ENCODE peak calls at places on chromosome 12, in six cellular contexts. I is neural progenitor cell, X is left lung, Y is lower lobe of right lung, D is cardiac muscle cell, F is tibial nerve. M is an unnamed sample. For H3K4me1, the result is how much of the 10 kb centered on the place peaks cover.

GRCh38 chr12:88633312-88633711 is 53.0 kb upstream of the KITLG start:
- DNase-seq in I (no peak), X (no peak), D (no peak), Y (no peak), F (no peak), M (no peak)

GRCh38 chr12:47903151-47903611 is 1.6 kb downstream of the VDR start:
- DNase-seq in I (no peak), D (peak), F (no peak), Y (peak), X (no peak), M (no peak)

GRCh38 chr12:102622618-102623017 is 142.3 kb upstream of the IGF1 start:
- DNase-seq in Y (no peak), X (no peak), I (no peak), F (no peak), D (no peak), M (no peak)

GRCh38 chr12:13196302-13196921 is at the start of gene EMP1:
- DNase-seq in Y (peak), D (no peak), F (peak), X (peak), I (peak), M (peak)

GRCh38 chr12:13182881-13183280 is 13.6 kb upstream of the EMP1 start:
- DNase-seq in F (no peak), I (no peak), X (no peak), Y (no peak), D (no peak), M (no peak)

GRCh38 chr12:88163371-88163770 is 21.3 kb downstream of the TMTC3 start:
- DNase-seq in F (no peak), Y (no peak), I (no peak), D (no peak), X (no peak), M (no peak)

GRCh38 chr12:20194171-20194570 is 174.2 kb upstream of the PDE3A start:
- DNase-seq in X (no peak), F (no peak), I (peak), Y (no peak), D (peak), M (no peak)

GRCh38 chr12:31729728-31730127 is 907 bp upstream of the AMN1 start:
- DNase-seq in F (no peak), I (no peak), Y (no peak), D (no peak), X (no peak), M (no peak)

GRCh38 chr12:121010860-121011259 is 5.4 kb downstream of the C12orf43 start:
- DNase-seq in I (no peak), F (no peak), D (no peak), Y (no peak), X (no peak), M (no peak)

GRCh38 chr12:27244680-27245005 is 557 bp downstream of the STK38L start:
- DNase-seq in F (no peak), I (no peak), Y (no peak), X (no peak), D (no peak), M (no peak)

GRCh38 chr12:116222358-116222757 is 55.1 kb downstream of the MED13L start:
- DNase-seq in X (no peak), D (no peak), I (no peak), F (peak), Y (no peak), M (peak)

GRCh38 chr12:55619352-55620138 is 17.1 kb upstream of the OR10P1 start:
- DNase-seq in X (no peak), I (peak), Y (no peak), D (peak), F (peak), M (peak)

GRCh38 chr12:47946413-47947107 is 16.8 kb upstream of the TMEM106C start:
- DNase-seq in D (no peak), I (no peak), X (peak), F (no peak), Y (peak), M (peak)

GRCh38 chr12:114700392-114701103 is 16.6 kb upstream of the TBX3 start:
- DNase-seq in I (peak), F (no peak), D (no peak), X (no peak), Y (no peak), M (no peak)

GRCh38 chr12:105667880-105668279 is 337.4 kb downstream of the C12orf75 start:
- DNase-seq in I (no peak), D (no peak), X (no peak), Y (no peak), F (no peak), M (no peak)

GRCh38 chr12:90085491-90086274 is 377.0 kb upstream of the ATP2B1 start:
- DNase-seq in X (no peak), F (no peak), I (peak), D (no peak), Y (no peak), M (no peak)

GRCh38 chr12:120598674-120599463 is 17.7 kb upstream of the POP5 start:
- DNase-seq in I (no peak), F (no peak), D (no peak), X (no peak), Y (peak), M (peak)

GRCh38 chr12:111028830-111029229 is 108.5 kb upstream of the MYL2 start:
- DNase-seq in Y (no peak), I (no peak), D (peak), X (no peak), F (no peak), M (no peak)

GRCh38 chr12:8081228-8081920 is 700 bp upstream of the NECAP1 start:
- DNase-seq in X (no peak), Y (no peak), I (no peak), D (peak), F (peak), M (no peak)

GRCh38 chr12:2625267-2625666 is 169.5 kb upstream of the FKBP4 start:
- DNase-seq in Y (no peak), I (no peak), X (no peak), D (no peak), F (no peak), M (no peak)

GRCh38 chr12:116864371-116865160 is 16.7 kb downstream of the HRK start:
- DNase-seq in Y (no peak), X (no peak), D (no peak), F (no peak), I (no peak), M (no peak)

GRCh38 chr12:42696424-42697149 is 107.0 kb upstream of the PRICKLE1 start:
- DNase-seq in I (no peak), D (no peak), X (no peak), Y (peak), F (peak), M (no peak)

GRCh38 chr12:508795-509194 is 49.1 kb downstream of the B4GALNT3 start:
- DNase-seq in X (no peak), F (no peak), I (no peak), D (no peak), Y (no peak), M (no peak)

GRCh38 chr12:21697829-21698630 is 40.4 kb upstream of the LDHB start:
- DNase-seq in I (peak), X (no peak), D (peak), F (peak), Y (no peak), M (no peak)

GRCh38 chr12:24697295-24697694 is 251.6 kb downstream of the BCAT1 start:
- DNase-seq in F (no peak), X (no peak), D (no peak), Y (no peak), I (no peak), M (no peak)

GRCh38 chr12:50325890-50326391 is 42.6 kb upstream of the LIMA1 start:
- DNase-seq in F (no peak), I (no peak), X (no peak), Y (no peak), D (no peak), M (no peak)

GRCh38 chr12:76757694-76758093 is 6.2 kb upstream of the ZDHHC17 start:
- DNase-seq in D (no peak), Y (no peak), I (no peak), F (no peak), X (no peak), M (no peak)

GRCh38 chr12:29521951-29522350 is 24.5 kb upstream of the OVCH1 start:
- DNase-seq in F (no peak), Y (no peak), X (no peak), I (no peak), D (no peak), M (no peak)

GRCh38 chr12:31832740-31833540 is 104.1 kb upstream of the AMN1 start:
- DNase-seq in Y (no peak), F (no peak), D (no peak), X (no peak), I (no peak), M (no peak)

GRCh38 chr12:114611145-114612018 is 72.6 kb downstream of the TBX3 start:
- DNase-seq in X (no peak), D (no peak), Y (no peak), F (no peak), I (no peak), M (no peak)

GRCh38 chr12:29256598-29256997 is 107.5 kb downstream of the FAR2 start:
- DNase-seq in Y (no peak), I (no peak), F (no peak), D (no peak), X (peak), M (no peak)

GRCh38 chr12:26338574-26339572 is 143.5 kb downstream of the SSPN start:
- DNase-seq in Y (no peak), D (no peak), I (no peak), F (no peak), X (no peak), M (peak)

GRCh38 chr12:115320967-115321366 is 637.0 kb upstream of the TBX3 start:
- DNase-seq in F (no peak), I (no peak), X (no peak), Y (no peak), D (no peak), M (no peak)

GRCh38 chr12:10331642-10332239 is 24.1 kb downstream of the KLRD1 start:
- DNase-seq in F (no peak), X (no peak), I (peak), D (peak), Y (no peak), M (peak)

DNA sequence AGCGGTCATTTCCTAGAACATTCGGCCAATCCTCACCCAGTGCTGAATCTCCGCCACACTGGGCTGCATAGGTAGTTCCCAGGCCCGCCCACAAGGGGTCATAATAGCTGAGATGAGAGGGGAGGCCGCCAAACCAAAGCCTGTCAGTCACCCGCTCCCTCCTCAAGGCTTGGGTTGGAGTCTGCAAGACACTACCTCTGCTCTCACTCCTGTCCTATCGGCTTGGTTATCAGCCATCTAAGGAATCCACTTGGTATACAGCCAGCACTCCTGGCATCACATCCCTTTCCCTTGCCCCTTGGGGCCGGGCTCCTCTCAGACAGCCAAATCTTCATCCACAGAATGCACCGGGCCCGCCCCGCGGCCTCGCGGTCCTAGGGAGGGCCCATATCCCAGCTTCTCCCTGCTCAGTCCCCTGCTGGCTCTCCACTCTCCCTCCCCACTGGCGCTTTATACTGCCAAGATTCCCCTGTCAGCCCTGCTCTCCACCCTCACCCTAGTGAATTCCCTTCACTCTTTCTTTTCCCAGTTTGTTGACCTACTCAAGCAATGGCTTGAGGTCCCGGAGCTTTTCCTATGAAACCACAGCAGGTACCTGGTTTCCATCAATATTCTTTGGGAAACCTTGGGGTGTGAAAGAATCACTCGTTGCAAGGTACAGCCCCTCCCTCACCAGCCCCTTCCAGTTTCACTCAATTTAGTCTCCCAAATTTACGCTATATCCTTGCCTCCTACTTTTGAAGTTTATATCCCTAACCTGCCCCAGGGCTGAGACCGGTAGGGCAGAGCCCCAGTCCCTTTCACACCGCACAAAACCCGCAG is 1.5 kb downstream of the IFFO1 start:
- DNase-seq in X (peak), I (peak), F (peak), D (peak), Y (peak), M (peak)
- H3K4me1 ChIP-seq in X (under half), I (under half), F (under half), D (under half), Y (half or more), M (half or more)

GRCh38 chr12:113244015-113244983 is 23.0 kb downstream of the TPCN1 start:
- DNase-seq in D (no peak), I (no peak), Y (peak), X (no peak), F (peak), M (no peak)

GRCh38 chr12:113248842-113249435 is 27.7 kb downstream of the TPCN1 start:
- DNase-seq in I (no peak), D (no peak), X (no peak), F (no peak), Y (no peak), M (no peak)

GRCh38 chr12:113247123-113248045 is 26.1 kb downstream of the TPCN1 start:
- DNase-seq in X (no peak), Y (no peak), I (no peak), F (no peak), D (no peak), M (no peak)

GRCh38 chr12:113248046-113248825 is 27.0 kb downstream of the TPCN1 start:
- DNase-seq in D (no peak), X (no peak), F (no peak), I (no peak), Y (no peak), M (no peak)

GRCh38 chr12:113246478-113247122 is 25.3 kb downstream of the TPCN1 start:
- DNase-seq in D (no peak), F (no peak), Y (no peak), X (no peak), I (no peak), M (no peak)
- H3K4me1 ChIP-seq in D (under half), F (under half), Y (half or more), X (under half), I (under half), M (under half)

GRCh38 chr12:92624236-92624635 is 78.6 kb upstream of the PLEKHG7 start:
- DNase-seq in I (no peak), X (no peak), Y (no peak), F (no peak), D (no peak), M (peak)
- H3K4me1 ChIP-seq in I (under half), X (under half), Y (under half), F (under half), D (under half), M (under half)

DNA sequence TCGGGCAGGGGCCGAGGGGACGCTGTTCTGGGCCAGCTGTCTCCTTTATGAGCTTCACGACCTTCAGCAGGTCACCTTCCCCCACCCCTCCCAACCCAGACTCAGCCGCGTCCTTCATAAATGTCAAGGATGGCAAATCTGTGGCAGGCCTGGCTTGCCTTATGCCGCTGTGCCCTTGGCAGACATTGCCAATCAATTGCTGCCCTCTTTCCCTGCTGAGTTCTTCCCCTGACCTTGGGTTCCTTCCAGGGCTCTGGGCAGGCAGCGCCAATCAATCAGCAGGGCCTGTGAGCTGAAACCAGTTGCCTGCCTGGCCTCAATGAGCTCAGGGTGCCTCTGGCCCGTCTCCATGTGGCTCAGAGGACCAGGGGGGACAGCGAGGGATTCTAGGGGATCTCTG is 7.7 kb downstream of the FAM222A start:
- DNase-seq in I (no peak), D (no peak), F (no peak), X (no peak), Y (no peak), M (no peak)
- H3K4me1 ChIP-seq in I (half or more), D (half or more), F (under half), X (under half), Y (under half), M (under half)

GRCh38 chr12:131902332-131903241 is 8.2 kb downstream of the ULK1 start:
- DNase-seq in X (peak), D (no peak), F (no peak), Y (no peak), I (no peak), M (no peak)
- H3K4me1 ChIP-seq in X (under half), D (under half), F (under half), Y (under half), I (under half), M (under half)

DNA sequence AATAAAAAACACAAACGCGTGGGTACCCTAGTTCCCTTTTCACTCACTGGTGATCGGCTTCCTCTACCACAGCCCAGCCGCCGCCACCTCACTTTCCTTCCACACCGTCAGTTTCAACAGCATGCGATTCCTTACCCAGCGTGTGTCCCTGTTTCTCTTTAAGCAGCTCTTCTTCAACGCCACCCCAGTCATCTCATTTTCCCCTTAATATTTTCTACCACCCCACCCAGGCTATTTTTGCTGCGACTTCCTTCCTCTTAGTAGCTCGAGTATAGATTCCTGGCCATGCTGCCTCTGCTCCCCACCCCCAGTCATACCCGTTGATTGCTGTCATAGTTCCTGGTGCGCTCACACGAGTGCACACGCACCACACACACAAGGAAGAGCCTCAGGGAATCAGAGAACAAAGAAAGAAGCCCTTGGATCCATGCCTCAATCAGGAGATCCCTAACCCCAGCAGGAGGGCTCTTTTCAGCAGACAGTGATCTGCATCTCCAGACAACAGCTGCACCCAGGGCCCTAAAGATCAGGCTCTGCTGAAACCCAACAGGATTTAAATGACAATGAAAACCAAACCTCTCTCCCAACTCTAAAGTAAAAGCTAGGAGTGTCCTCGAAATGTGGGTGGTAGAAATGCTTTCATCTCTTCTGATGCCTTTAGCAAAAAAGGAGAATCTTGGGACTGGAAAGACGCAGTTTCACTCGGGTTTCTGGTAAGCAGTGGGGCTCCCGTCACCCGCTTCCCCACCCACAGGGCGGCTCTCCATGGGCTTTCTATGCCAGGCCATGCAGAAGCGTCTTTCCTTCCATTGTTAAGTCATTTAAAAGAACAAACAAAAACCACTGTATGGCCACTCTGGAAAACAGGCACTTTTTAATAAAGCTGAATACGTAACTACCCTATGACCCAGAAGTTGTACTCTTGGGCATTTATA is 23.8 kb downstream of the VPS37B start:
- DNase-seq in Y (peak), D (no peak), X (peak), I (peak), F (peak), M (peak)
- H3K4me1 ChIP-seq in Y (half or more), D (under half), X (under half), I (under half), F (under half), M (under half)

DNA sequence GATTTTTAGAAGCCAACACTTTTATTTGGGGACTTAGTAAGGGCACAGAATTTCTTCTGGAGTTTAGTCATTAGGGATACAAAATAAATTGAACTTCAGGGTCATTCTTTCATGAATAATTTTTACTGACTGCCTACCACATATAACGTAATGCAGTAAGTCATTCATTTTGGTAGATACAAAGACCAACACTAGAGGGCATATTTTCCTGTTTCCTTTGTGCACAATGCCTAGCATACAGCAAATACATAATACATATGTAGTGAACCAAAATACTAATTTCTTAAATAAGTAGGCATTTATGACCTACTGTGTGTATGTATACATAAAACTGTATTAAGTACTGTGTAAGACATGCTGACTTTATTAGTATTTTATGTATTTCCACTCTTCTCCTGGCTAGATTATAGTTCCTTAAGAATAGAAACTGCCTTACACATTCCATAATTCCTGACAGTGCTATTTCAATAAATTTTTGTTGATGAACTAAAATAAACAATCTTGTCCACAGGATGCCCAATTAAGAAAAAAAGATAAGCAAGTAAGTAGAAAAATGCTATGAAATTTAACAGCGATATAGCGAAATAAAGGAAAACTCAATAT is 47.9 kb downstream of the PPP1R12A start:
- DNase-seq in I (peak), F (no peak), X (no peak), Y (no peak), D (no peak), M (peak)
- H3K4me1 ChIP-seq in I (under half), F (under half), X (under half), Y (half or more), D (under half), M (under half)

GRCh38 chr12:96237465-96238077 is 43.4 kb downstream of the ELK3 start:
- DNase-seq in D (no peak), F (peak), I (no peak), X (no peak), Y (no peak), M (peak)

GRCh38 chr12:96234591-96235496 is 40.7 kb downstream of the ELK3 start:
- DNase-seq in X (no peak), D (no peak), Y (no peak), F (no peak), I (no peak), M (no peak)

GRCh38 chr12:96235497-96235826 is 41.3 kb downstream of the ELK3 start:
- DNase-seq in Y (no peak), D (no peak), X (no peak), I (no peak), F (no peak), M (no peak)

GRCh38 chr12:96237035-96237434 is 42.9 kb downstream of the ELK3 start:
- DNase-seq in X (no peak), F (no peak), Y (no peak), D (no peak), I (no peak), M (no peak)

GRCh38 chr12:96236221-96236822 is 42.1 kb downstream of the ELK3 start:
- DNase-seq in Y (no peak), X (no peak), D (no peak), I (no peak), F (peak), M (no peak)
- H3K4me1 ChIP-seq in Y (half or more), X (under half), D (under half), I (under half), F (under half), M (under half)

M was measured in SJSA1.